ENCODE peak calls at places on chromosomes 11 and 22, in eight cellular contexts. M is activated effector memory CD4-positive, alpha-beta T cell treated with Interleukin-2 at 50 U/mL for 16 hours; T is activated gamma-delta T cell treated with anti-CD3 and anti-CD28 coated beads, Interleukin-2, amount 50 U/mL, for 16 hours; X is RKO; G is fibroblast of the conjunctiva; H is NCI-H1092 treated with DMSO at 0.1 percent for 48 hours; E is HS-5; R is NCI-H1105. A is an unnamed sample.
A peak's percentile ranks its signal among the peaks of the same experiment; 100 is the strongest.

GRCh38 chr11:65100674-65101350 is 4.8 kb downstream of the VPS51 start:
- DNase-seq in M (no peak), T (no peak), X (no peak), G (no peak), H (no peak), E (no peak), R (no peak), A (no peak)

GRCh38 chr11:45847908-45848316 is 637 bp downstream of the CRY2 start:
- DNase-seq in M (no peak), T (peak; percentile 19), X (peak; percentile 68), G (peak; percentile 38), H (no peak), E (no peak), R (no peak), A (peak; percentile 36)

GRCh38 chr22:27412866-27413445 is 388.6 kb downstream of the MN1 start:
- DNase-seq in M (no peak), T (no peak), X (no peak), G (no peak), H (no peak), E (no peak), R (no peak), A (no peak)

GRCh38 chr11:130606181-130606580 is 157.7 kb downstream of the ADAMTS15 start:
- DNase-seq in M (no peak), T (no peak), X (no peak), G (no peak), H (no peak), E (no peak), R (no peak), A (no peak)

GRCh38 chr11:96235725-96236124 is 107.3 kb downstream of the MAML2 start:
- DNase-seq in M (no peak), T (no peak), X (no peak), G (no peak), H (no peak), E (no peak), R (no peak), A (no peak)

GRCh38 chr11:16737860-16738197 is 618 bp upstream of the C11orf58 start:
- DNase-seq in M (no peak), T (no peak), X (peak; percentile 40), G (no peak), H (no peak), E (peak; percentile 6), R (peak; percentile 49), A (no peak)

GRCh38 chr22:47287516-47287915 is 525.1 kb downstream of the TBC1D22A start:
- DNase-seq in M (no peak), T (no peak), X (no peak), G (no peak), H (no peak), E (no peak), R (no peak), A (no peak)

GRCh38 chr11:36148701-36149100 is 140.5 kb downstream of the COMMD9 start:
- DNase-seq in M (no peak), T (no peak), X (no peak), G (no peak), H (no peak), E (no peak), R (no peak), A (no peak)

GRCh38 chr22:44567846-44568493 is 69.9 kb upstream of the RTL6 start:
- DNase-seq in M (peak; percentile 33), T (peak; percentile 30), X (peak; percentile 21), G (peak; percentile 21), H (peak; percentile 6), E (no peak), R (no peak), A (no peak)

GRCh38 chr11:7501251-7501650 is 12.5 kb upstream of the PPFIBP2 start:
- DNase-seq in M (no peak), T (no peak), X (no peak), G (no peak), H (no peak), E (no peak), R (no peak), A (no peak)

GRCh38 chr22:24429411-24430365 is 2.3 kb downstream of the ADORA2A start:
- DNase-seq in M (peak; percentile 37), T (no peak), X (no peak), G (no peak), H (no peak), E (no peak), R (peak; percentile 3), A (no peak)

GRCh38 chr11:44799036-44799435 is 72.3 kb downstream of the TSPAN18 start:
- DNase-seq in M (no peak), T (no peak), X (no peak), G (no peak), H (no peak), E (no peak), R (no peak), A (no peak)

GRCh38 chr11:79312591-79313267 is 128.1 kb downstream of the TENM4 start:
- DNase-seq in M (no peak), T (no peak), X (no peak), G (no peak), H (peak; percentile 98), E (no peak), R (peak; percentile 96), A (no peak)

GRCh38 chr11:95451682-95452081 is 220.7 kb upstream of the SESN3 start:
- DNase-seq in M (no peak), T (no peak), X (peak; percentile 40), G (peak; percentile 27), H (no peak), E (peak; percentile 74), R (no peak), A (no peak)

GRCh38 chr22:39623603-39624500 is 53.3 kb downstream of the CACNA1I start:
- DNase-seq in M (no peak), T (no peak), X (no peak), G (no peak), H (no peak), E (no peak), R (no peak), A (peak; percentile 5)

GRCh38 chr11:67584205-67584880 is 731 bp downstream of the GSTP1 start:
- DNase-seq in M (peak; percentile 24), T (no peak), X (peak; percentile 57), G (peak; percentile 35), H (no peak), E (no peak), R (no peak), A (peak; percentile 42)

A was measured in NCI-H2227 treated with DMSO at 0.1 percent for 48 hours.